ENCODE peak calls at places on chromosomes 12 and 14, in eight cellular contexts. M is right atrium auricular region, U is H9, O is psoas muscle, H is heart left ventricle, D is hepatocyte, B is GM23248, A is AG04450. G is an unnamed sample.
A peak's percentile ranks its signal among the peaks of the same experiment; 100 is the strongest.

GRCh38 chr12:110563702-110564470 is 19.2 kb downstream of the PPTC7 start:
- DNase-seq in O (no peak), B (peak; percentile 64), D (no peak), A (no peak), H (no peak), U (no peak), M (no peak), G (no peak)

GRCh38 chr14:71720978-71721624 is 211.1 kb upstream of the RGS6 start:
- DNase-seq in A (no peak), U (peak; percentile 73), D (peak; percentile 63), H (no peak), O (no peak), M (no peak), B (peak; percentile 87), G (peak; percentile 78)

GRCh38 chr12:128365831-128366231 is 98.9 kb downstream of the TMEM132C start:
- DNase-seq in U (peak; percentile 72), H (no peak), B (peak; percentile 1), O (peak; percentile 62), D (peak; percentile 52), A (no peak), M (peak; percentile 67), G (peak; percentile 60)

GRCh38 chr14:102370305-102370809 is 7.6 kb downstream of the TECPR2 start:
- DNase-seq in H (peak; percentile 30), M (no peak), D (peak; percentile 15), U (no peak), O (no peak), B (no peak), A (no peak), G (no peak)

GRCh38 chr12:92393504-92393903 is 247.9 kb upstream of the BTG1 start:
- DNase-seq in M (no peak), B (no peak), A (no peak), D (no peak), U (no peak), H (no peak), O (no peak), G (no peak)

GRCh38 chr12:118183711-118184110 is 47.8 kb downstream of the PEBP1 start:
- DNase-seq in M (no peak), O (no peak), U (no peak), H (no peak), B (peak; percentile 36), A (no peak), D (no peak), G (no peak)

GRCh38 chr14:104956290-104956890 is 21.8 kb downstream of the AHNAK2 start:
- DNase-seq in D (no peak), A (no peak), B (no peak), O (no peak), M (no peak), U (no peak), H (no peak), G (no peak)

GRCh38 chr12:129614221-129614885 is 289.5 kb downstream of the TMEM132D start:
- DNase-seq in M (no peak), A (no peak), O (no peak), D (peak; percentile 22), U (no peak), B (no peak), H (no peak), G (no peak)

GRCh38 chr12:56061982-56062381 is 18.0 kb upstream of the ERBB3 start:
- DNase-seq in H (no peak), B (no peak), O (no peak), U (no peak), M (no peak), A (no peak), D (no peak), G (no peak)

GRCh38 chr14:88556581-88556980 is 1.8 kb upstream of the PTPN21 start:
- DNase-seq in O (no peak), H (no peak), D (no peak), A (no peak), U (no peak), B (peak; percentile 62), M (no peak), G (no peak)

GRCh38 chr14:62428429-62429203 is 616.6 kb downstream of the KCNH5 start:
- DNase-seq in H (no peak), O (no peak), B (no peak), U (no peak), D (peak; percentile 12), M (no peak), A (no peak), G (no peak)

GRCh38 chr14:51650721-51651387 is 856 bp upstream of the FRMD6 start:
- DNase-seq in D (peak; percentile 34), U (peak; percentile 40), A (no peak), M (no peak), B (peak; percentile 59), H (peak; percentile 46), O (peak; percentile 58), G (peak; percentile 66)

GRCh38 chr12:92928431-92928961 is 599 bp downstream of the EEA1 start:
- DNase-seq in M (peak; percentile 63), U (no peak), B (peak; percentile 75), A (no peak), O (peak; percentile 73), D (peak; percentile 71), H (peak; percentile 51), G (no peak)

GRCh38 chr12:127411141-127411915 is 855.6 kb upstream of the TMEM132C start:
- DNase-seq in H (no peak), U (no peak), M (no peak), B (peak; percentile 40), O (no peak), A (no peak), D (no peak), G (no peak)

GRCh38 chr12:31362115-31362758 is 36.3 kb upstream of the SINHCAF start:
- DNase-seq in B (no peak), A (no peak), H (no peak), D (peak; percentile 38), M (no peak), O (no peak), U (peak; percentile 76), G (peak; percentile 72)

GRCh38 chr12:124874988-124875802 is 11.5 kb upstream of the SCARB1 start:
- DNase-seq in B (no peak), D (no peak), H (no peak), M (no peak), O (no peak), A (no peak), U (no peak), G (no peak)

GRCh38 chr12:10708862-10709261 is 14.3 kb downstream of the YBX3 start:
- DNase-seq in B (no peak), H (no peak), U (no peak), A (no peak), D (no peak), O (no peak), M (no peak), G (no peak)

GRCh38 chr14:54767450-54767849 is 135.2 kb downstream of the GCH1 start:
- DNase-seq in B (no peak), A (no peak), U (no peak), H (no peak), M (no peak), D (no peak), O (no peak), G (no peak)

DNA sequence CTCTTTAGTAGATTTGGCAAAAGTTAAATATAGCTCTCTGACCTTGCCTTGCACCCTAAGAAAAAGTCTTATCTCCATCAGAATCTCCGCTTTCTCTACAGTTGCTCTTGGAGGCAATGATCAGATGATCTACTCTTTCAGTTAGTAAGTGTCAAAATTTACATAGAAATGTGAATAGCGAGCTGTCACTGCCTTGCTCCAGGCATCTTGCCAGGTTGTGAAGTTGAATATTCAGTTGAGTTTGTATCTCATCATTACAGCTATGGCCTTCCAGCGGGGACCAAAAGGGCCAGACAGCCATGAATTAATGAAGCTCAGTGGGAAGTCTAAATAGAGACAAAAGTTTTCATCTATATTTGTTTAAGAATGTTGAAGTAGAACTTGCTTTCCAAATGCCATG is 387.7 kb downstream of the FLRT2 start:
- DNase-seq in B (no peak), U (no peak), O (no peak), H (no peak), M (no peak), A (no peak), D (no peak), G (no peak)
- H3K9me3 ChIP-seq in B (no peaks in the 10 kb centered on the region), U (no peaks in the 10 kb centered on the region), O (no peaks in the 10 kb centered on the region), H (no peaks in the 10 kb centered on the region), M (no peaks in the 10 kb centered on the region), A (no peaks in the 10 kb centered on the region), D (no peaks in the 10 kb centered on the region), G (no peaks in the 10 kb centered on the region)

GRCh38 chr12:20852649-20853048 is 42.1 kb downstream of the SLCO1B3 start:
- DNase-seq in H (no peak), O (no peak), D (no peak), U (no peak), A (no peak), B (no peak), M (no peak), G (no peak)
- H3K9me3 ChIP-seq in H (no peaks in the 10 kb centered on the region), O (no peaks in the 10 kb centered on the region), D (no peaks in the 10 kb centered on the region), U (no peaks in the 10 kb centered on the region), A (peaks cover 9% of the 10 kb centered on the region), B (no peaks in the 10 kb centered on the region), M (no peaks in the 10 kb centered on the region), G (peaks cover 6% of the 10 kb centered on the region)

DNA sequence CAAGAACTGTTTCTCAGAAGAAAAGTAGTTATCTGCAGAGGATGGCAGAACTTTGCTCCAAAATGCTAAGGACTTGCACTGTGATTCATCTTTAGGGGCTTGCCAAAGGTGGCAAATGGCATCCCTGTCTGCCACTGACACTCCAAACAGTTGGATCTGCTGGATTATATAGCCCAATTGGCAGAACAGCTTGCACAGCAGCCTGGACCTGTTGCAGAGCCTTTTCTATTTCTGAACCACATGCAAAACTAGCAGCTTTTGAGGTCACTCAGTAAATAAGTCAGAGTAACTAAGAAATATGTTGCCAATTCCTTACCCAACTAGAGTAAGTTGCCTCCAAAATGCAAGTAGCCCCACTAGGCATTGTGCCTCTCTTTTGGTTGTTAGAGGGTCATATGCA is 397.5 kb upstream of the NOVA1 start:
- DNase-seq in D (no peak), O (no peak), M (no peak), U (no peak), H (no peak), B (no peak), A (no peak), G (no peak)
- H3K9me3 ChIP-seq in D (no peaks in the 10 kb centered on the region), O (peaks cover 5% of the 10 kb centered on the region), M (no peaks in the 10 kb centered on the region), U (no peaks in the 10 kb centered on the region), H (no peaks in the 10 kb centered on the region), B (no peaks in the 10 kb centered on the region), A (peaks cover 6% of the 10 kb centered on the region), G (no peaks in the 10 kb centered on the region)

DNA sequence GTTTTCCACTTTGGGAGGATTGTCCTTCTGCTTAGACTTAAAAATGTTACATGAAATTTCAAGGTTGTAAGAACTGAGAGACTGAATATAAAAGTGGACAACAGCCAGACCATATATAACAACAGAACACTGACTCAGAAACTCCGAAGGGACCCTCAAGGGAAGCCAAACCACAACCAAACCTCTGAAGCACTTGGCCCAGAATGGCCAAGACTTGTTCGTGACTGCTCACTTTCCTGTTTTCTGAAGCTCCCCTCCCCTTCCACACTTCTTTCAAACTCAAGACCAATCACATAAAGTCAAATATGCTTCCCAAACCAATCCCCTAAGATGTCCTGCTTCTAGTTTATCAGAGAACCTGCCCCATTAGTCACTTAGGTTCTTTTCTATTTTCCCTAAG is 13.7 kb downstream of the OR6J1 start:
- DNase-seq in O (no peak), B (peak; percentile 81), A (peak; percentile 59), U (no peak), H (no peak), D (no peak), M (no peak), G (no peak)
- H3K9me3 ChIP-seq in O (no peaks in the 10 kb centered on the region), B (no peaks in the 10 kb centered on the region), A (no peaks in the 10 kb centered on the region), U (no peaks in the 10 kb centered on the region), H (no peaks in the 10 kb centered on the region), D (no peaks in the 10 kb centered on the region), M (no peaks in the 10 kb centered on the region), G (no peaks in the 10 kb centered on the region)

GRCh38 chr12:21149849-21150248 is 18.9 kb downstream of the SLCO1B1 start:
- DNase-seq in M (no peak), A (no peak), H (no peak), B (no peak), O (peak; percentile 18), U (peak; percentile 64), D (no peak), G (peak; percentile 35)
- H3K9me3 ChIP-seq in M (no peaks in the 10 kb centered on the region), A (peaks cover 12% of the 10 kb centered on the region), H (no peaks in the 10 kb centered on the region), B (no peaks in the 10 kb centered on the region), O (no peaks in the 10 kb centered on the region), U (no peaks in the 10 kb centered on the region), D (no peaks in the 10 kb centered on the region), G (no peaks in the 10 kb centered on the region)